ENCODE peak calls at places on chromosomes 16 and 17, in ten cellular contexts. One of them, this sample, is unnamed.

GRCh38 chr17:58339775-58340622 is 11.4 kb upstream of the TSPOAP1 start:
- DNase-seq in stimulated activated CD8-positive, alpha-beta memory T cell treated with anti-CD3 and anti-CD28 coated beads, Interleukin-15, amount 100 ng/mL, for 24 hours: no peak
- DNase-seq in activated CD8-positive, alpha-beta T cell treated with anti-CD3 and anti-CD28 coated beads, Interleukin-2, amount 10 ng/mL, durations not matched to agents 7 days and 5 days: peak
- DNase-seq in Caki2: no peak
- DNase-seq in IMR-90: no peak
- DNase-seq in GM23248: no peak
- DNase-seq in left cardiac atrium: no peak
- DNase-seq in stimulated activated CD4-positive, alpha-beta T cell treated with anti-CD3 and anti-CD28 coated beads, TNF-alpha, amount 100 ng/mL, for 4 hours: no peak
- DNase-seq in iris pigment epithelial cell: no peak
- DNase-seq in mucosa of descending colon: no peak
- DNase-seq in this sample: no peak

GRCh38 chr17:40284085-40284713 is 3.5 kb upstream of the CDC6 start:
- DNase-seq in left cardiac atrium: no peak
- DNase-seq in Caki2: peak
- DNase-seq in activated CD8-positive, alpha-beta T cell treated with anti-CD3 and anti-CD28 coated beads, Interleukin-2, amount 10 ng/mL, durations not matched to agents 7 days and 5 days: no peak
- DNase-seq in iris pigment epithelial cell: peak
- DNase-seq in GM23248: peak
- DNase-seq in mucosa of descending colon: no peak
- DNase-seq in stimulated activated CD8-positive, alpha-beta memory T cell treated with anti-CD3 and anti-CD28 coated beads, Interleukin-15, amount 100 ng/mL, for 24 hours: no peak
- DNase-seq in IMR-90: peak
- DNase-seq in stimulated activated CD4-positive, alpha-beta T cell treated with anti-CD3 and anti-CD28 coated beads, TNF-alpha, amount 100 ng/mL, for 4 hours: no peak
- DNase-seq in this sample: no peak

GRCh38 chr16:54939537-54940278 is 9.0 kb downstream of the IRX5 start:
- DNase-seq in stimulated activated CD8-positive, alpha-beta memory T cell treated with anti-CD3 and anti-CD28 coated beads, Interleukin-15, amount 100 ng/mL, for 24 hours: no peak
- DNase-seq in stimulated activated CD4-positive, alpha-beta T cell treated with anti-CD3 and anti-CD28 coated beads, TNF-alpha, amount 100 ng/mL, for 4 hours: no peak
- DNase-seq in IMR-90: no peak
- DNase-seq in mucosa of descending colon: no peak
- DNase-seq in iris pigment epithelial cell: no peak
- DNase-seq in left cardiac atrium: no peak
- DNase-seq in Caki2: no peak
- DNase-seq in GM23248: peak
- DNase-seq in activated CD8-positive, alpha-beta T cell treated with anti-CD3 and anti-CD28 coated beads, Interleukin-2, amount 10 ng/mL, durations not matched to agents 7 days and 5 days: no peak
- DNase-seq in this sample: no peak

GRCh38 chr17:67015001-67015400 is 29.4 kb upstream of the CACNG1 start:
- DNase-seq in mucosa of descending colon: no peak
- DNase-seq in GM23248: no peak
- DNase-seq in left cardiac atrium: no peak
- DNase-seq in activated CD8-positive, alpha-beta T cell treated with anti-CD3 and anti-CD28 coated beads, Interleukin-2, amount 10 ng/mL, durations not matched to agents 7 days and 5 days: no peak
- DNase-seq in stimulated activated CD8-positive, alpha-beta memory T cell treated with anti-CD3 and anti-CD28 coated beads, Interleukin-15, amount 100 ng/mL, for 24 hours: no peak
- DNase-seq in IMR-90: no peak
- DNase-seq in iris pigment epithelial cell: no peak
- DNase-seq in Caki2: no peak
- DNase-seq in stimulated activated CD4-positive, alpha-beta T cell treated with anti-CD3 and anti-CD28 coated beads, TNF-alpha, amount 100 ng/mL, for 4 hours: no peak
- DNase-seq in this sample: no peak

GRCh38 chr17:17659340-17659739 is 21.9 kb upstream of the RAI1 start:
- DNase-seq in stimulated activated CD8-positive, alpha-beta memory T cell treated with anti-CD3 and anti-CD28 coated beads, Interleukin-15, amount 100 ng/mL, for 24 hours: no peak
- DNase-seq in GM23248: no peak
- DNase-seq in activated CD8-positive, alpha-beta T cell treated with anti-CD3 and anti-CD28 coated beads, Interleukin-2, amount 10 ng/mL, durations not matched to agents 7 days and 5 days: no peak
- DNase-seq in mucosa of descending colon: no peak
- DNase-seq in stimulated activated CD4-positive, alpha-beta T cell treated with anti-CD3 and anti-CD28 coated beads, TNF-alpha, amount 100 ng/mL, for 4 hours: no peak
- DNase-seq in iris pigment epithelial cell: no peak
- DNase-seq in Caki2: no peak
- DNase-seq in IMR-90: no peak
- DNase-seq in left cardiac atrium: no peak
- DNase-seq in this sample: no peak

GRCh38 chr17:40658396-40658795 is 6.6 kb downstream of the KRT222 start:
- DNase-seq in GM23248: no peak
- DNase-seq in Caki2: no peak
- DNase-seq in activated CD8-positive, alpha-beta T cell treated with anti-CD3 and anti-CD28 coated beads, Interleukin-2, amount 10 ng/mL, durations not matched to agents 7 days and 5 days: no peak
- DNase-seq in left cardiac atrium: no peak
- DNase-seq in IMR-90: no peak
- DNase-seq in iris pigment epithelial cell: no peak
- DNase-seq in stimulated activated CD4-positive, alpha-beta T cell treated with anti-CD3 and anti-CD28 coated beads, TNF-alpha, amount 100 ng/mL, for 4 hours: no peak
- DNase-seq in stimulated activated CD8-positive, alpha-beta memory T cell treated with anti-CD3 and anti-CD28 coated beads, Interleukin-15, amount 100 ng/mL, for 24 hours: no peak
- DNase-seq in mucosa of descending colon: no peak
- DNase-seq in this sample: no peak

GRCh38 chr16:57446530-57447141 is 549 bp downstream of the CIAPIN1 start:
- DNase-seq in stimulated activated CD4-positive, alpha-beta T cell treated with anti-CD3 and anti-CD28 coated beads, TNF-alpha, amount 100 ng/mL, for 4 hours: no peak
- DNase-seq in GM23248: peak
- DNase-seq in stimulated activated CD8-positive, alpha-beta memory T cell treated with anti-CD3 and anti-CD28 coated beads, Interleukin-15, amount 100 ng/mL, for 24 hours: peak
- DNase-seq in left cardiac atrium: peak
- DNase-seq in mucosa of descending colon: no peak
- DNase-seq in IMR-90: peak
- DNase-seq in Caki2: peak
- DNase-seq in activated CD8-positive, alpha-beta T cell treated with anti-CD3 and anti-CD28 coated beads, Interleukin-2, amount 10 ng/mL, durations not matched to agents 7 days and 5 days: peak
- DNase-seq in iris pigment epithelial cell: peak
- DNase-seq in this sample: peak

GRCh38 chr17:80050706-80051105 is 14.3 kb downstream of the CCDC40 start:
- DNase-seq in activated CD8-positive, alpha-beta T cell treated with anti-CD3 and anti-CD28 coated beads, Interleukin-2, amount 10 ng/mL, durations not matched to agents 7 days and 5 days: no peak
- DNase-seq in mucosa of descending colon: no peak
- DNase-seq in stimulated activated CD4-positive, alpha-beta T cell treated with anti-CD3 and anti-CD28 coated beads, TNF-alpha, amount 100 ng/mL, for 4 hours: no peak
- DNase-seq in IMR-90: no peak
- DNase-seq in iris pigment epithelial cell: no peak
- DNase-seq in Caki2: no peak
- DNase-seq in stimulated activated CD8-positive, alpha-beta memory T cell treated with anti-CD3 and anti-CD28 coated beads, Interleukin-15, amount 100 ng/mL, for 24 hours: no peak
- DNase-seq in left cardiac atrium: no peak
- DNase-seq in GM23248: no peak
- DNase-seq in this sample: no peak

GRCh38 chr17:38469875-38470274 is 41.6 kb downstream of the ARHGAP23 start:
- DNase-seq in IMR-90: peak
- DNase-seq in stimulated activated CD8-positive, alpha-beta memory T cell treated with anti-CD3 and anti-CD28 coated beads, Interleukin-15, amount 100 ng/mL, for 24 hours: no peak
- DNase-seq in Caki2: no peak
- DNase-seq in activated CD8-positive, alpha-beta T cell treated with anti-CD3 and anti-CD28 coated beads, Interleukin-2, amount 10 ng/mL, durations not matched to agents 7 days and 5 days: no peak
- DNase-seq in iris pigment epithelial cell: peak
- DNase-seq in left cardiac atrium: peak
- DNase-seq in stimulated activated CD4-positive, alpha-beta T cell treated with anti-CD3 and anti-CD28 coated beads, TNF-alpha, amount 100 ng/mL, for 4 hours: no peak
- DNase-seq in GM23248: peak
- DNase-seq in mucosa of descending colon: no peak
- DNase-seq in this sample: no peak

GRCh38 chr16:22023505-22023904 is 15.6 kb downstream of the MOSMO start:
- DNase-seq in stimulated activated CD8-positive, alpha-beta memory T cell treated with anti-CD3 and anti-CD28 coated beads, Interleukin-15, amount 100 ng/mL, for 24 hours: no peak
- DNase-seq in activated CD8-positive, alpha-beta T cell treated with anti-CD3 and anti-CD28 coated beads, Interleukin-2, amount 10 ng/mL, durations not matched to agents 7 days and 5 days: no peak
- DNase-seq in GM23248: no peak
- DNase-seq in IMR-90: no peak
- DNase-seq in left cardiac atrium: no peak
- DNase-seq in mucosa of descending colon: no peak
- DNase-seq in iris pigment epithelial cell: no peak
- DNase-seq in stimulated activated CD4-positive, alpha-beta T cell treated with anti-CD3 and anti-CD28 coated beads, TNF-alpha, amount 100 ng/mL, for 4 hours: no peak
- DNase-seq in Caki2: peak
- DNase-seq in this sample: no peak

GRCh38 chr17:66548659-66549311 is 246.4 kb downstream of the PRKCA start:
- DNase-seq in stimulated activated CD8-positive, alpha-beta memory T cell treated with anti-CD3 and anti-CD28 coated beads, Interleukin-15, amount 100 ng/mL, for 24 hours: no peak
- DNase-seq in Caki2: no peak
- DNase-seq in iris pigment epithelial cell: peak
- DNase-seq in IMR-90: no peak
- DNase-seq in mucosa of descending colon: no peak
- DNase-seq in activated CD8-positive, alpha-beta T cell treated with anti-CD3 and anti-CD28 coated beads, Interleukin-2, amount 10 ng/mL, durations not matched to agents 7 days and 5 days: no peak
- DNase-seq in GM23248: peak
- DNase-seq in stimulated activated CD4-positive, alpha-beta T cell treated with anti-CD3 and anti-CD28 coated beads, TNF-alpha, amount 100 ng/mL, for 4 hours: no peak
- DNase-seq in left cardiac atrium: no peak
- DNase-seq in this sample: no peak

GRCh38 chr17:66835476-66835875 is 559 bp downstream of the CACNG5 start:
- DNase-seq in stimulated activated CD4-positive, alpha-beta T cell treated with anti-CD3 and anti-CD28 coated beads, TNF-alpha, amount 100 ng/mL, for 4 hours: no peak
- DNase-seq in left cardiac atrium: no peak
- DNase-seq in activated CD8-positive, alpha-beta T cell treated with anti-CD3 and anti-CD28 coated beads, Interleukin-2, amount 10 ng/mL, durations not matched to agents 7 days and 5 days: no peak
- DNase-seq in IMR-90: no peak
- DNase-seq in Caki2: no peak
- DNase-seq in stimulated activated CD8-positive, alpha-beta memory T cell treated with anti-CD3 and anti-CD28 coated beads, Interleukin-15, amount 100 ng/mL, for 24 hours: no peak
- DNase-seq in mucosa of descending colon: no peak
- DNase-seq in GM23248: no peak
- DNase-seq in iris pigment epithelial cell: no peak
- DNase-seq in this sample: no peak

GRCh38 chr17:76546556-76547182 is 6.8 kb downstream of the PRCD start:
- DNase-seq in Caki2: no peak
- DNase-seq in IMR-90: peak
- DNase-seq in iris pigment epithelial cell: peak
- DNase-seq in GM23248: peak
- DNase-seq in stimulated activated CD8-positive, alpha-beta memory T cell treated with anti-CD3 and anti-CD28 coated beads, Interleukin-15, amount 100 ng/mL, for 24 hours: no peak
- DNase-seq in stimulated activated CD4-positive, alpha-beta T cell treated with anti-CD3 and anti-CD28 coated beads, TNF-alpha, amount 100 ng/mL, for 4 hours: no peak
- DNase-seq in mucosa of descending colon: no peak
- DNase-seq in left cardiac atrium: no peak
- DNase-seq in activated CD8-positive, alpha-beta T cell treated with anti-CD3 and anti-CD28 coated beads, Interleukin-2, amount 10 ng/mL, durations not matched to agents 7 days and 5 days: no peak
- DNase-seq in this sample: no peak

GRCh38 chr17:66636111-66636510 is 198.8 kb upstream of the CACNG5 start:
- DNase-seq in mucosa of descending colon: no peak
- DNase-seq in activated CD8-positive, alpha-beta T cell treated with anti-CD3 and anti-CD28 coated beads, Interleukin-2, amount 10 ng/mL, durations not matched to agents 7 days and 5 days: no peak
- DNase-seq in stimulated activated CD4-positive, alpha-beta T cell treated with anti-CD3 and anti-CD28 coated beads, TNF-alpha, amount 100 ng/mL, for 4 hours: no peak
- DNase-seq in left cardiac atrium: no peak
- DNase-seq in stimulated activated CD8-positive, alpha-beta memory T cell treated with anti-CD3 and anti-CD28 coated beads, Interleukin-15, amount 100 ng/mL, for 24 hours: no peak
- DNase-seq in GM23248: peak
- DNase-seq in Caki2: peak
- DNase-seq in IMR-90: peak
- DNase-seq in iris pigment epithelial cell: peak
- DNase-seq in this sample: no peak

GRCh38 chr16:27387724-27388123 is 14.2 kb upstream of the IL21R start:
- DNase-seq in GM23248: peak
- DNase-seq in stimulated activated CD4-positive, alpha-beta T cell treated with anti-CD3 and anti-CD28 coated beads, TNF-alpha, amount 100 ng/mL, for 4 hours: no peak
- DNase-seq in mucosa of descending colon: no peak
- DNase-seq in activated CD8-positive, alpha-beta T cell treated with anti-CD3 and anti-CD28 coated beads, Interleukin-2, amount 10 ng/mL, durations not matched to agents 7 days and 5 days: no peak
- DNase-seq in stimulated activated CD8-positive, alpha-beta memory T cell treated with anti-CD3 and anti-CD28 coated beads, Interleukin-15, amount 100 ng/mL, for 24 hours: no peak
- DNase-seq in iris pigment epithelial cell: peak
- DNase-seq in IMR-90: no peak
- DNase-seq in Caki2: no peak
- DNase-seq in left cardiac atrium: no peak
- DNase-seq in this sample: no peak

GRCh38 chr17:44247346-44248219 is 20.4 kb downstream of the SLC4A1 start:
- DNase-seq in activated CD8-positive, alpha-beta T cell treated with anti-CD3 and anti-CD28 coated beads, Interleukin-2, amount 10 ng/mL, durations not matched to agents 7 days and 5 days: no peak
- DNase-seq in left cardiac atrium: peak
- DNase-seq in stimulated activated CD8-positive, alpha-beta memory T cell treated with anti-CD3 and anti-CD28 coated beads, Interleukin-15, amount 100 ng/mL, for 24 hours: no peak
- DNase-seq in Caki2: no peak
- DNase-seq in mucosa of descending colon: no peak
- DNase-seq in GM23248: no peak
- DNase-seq in iris pigment epithelial cell: no peak
- DNase-seq in IMR-90: no peak
- DNase-seq in stimulated activated CD4-positive, alpha-beta T cell treated with anti-CD3 and anti-CD28 coated beads, TNF-alpha, amount 100 ng/mL, for 4 hours: no peak
- DNase-seq in this sample: no peak

GRCh38 chr16:60945225-60945624 is 1091.0 kb downstream of the CDH8 start:
- DNase-seq in mucosa of descending colon: no peak
- DNase-seq in stimulated activated CD4-positive, alpha-beta T cell treated with anti-CD3 and anti-CD28 coated beads, TNF-alpha, amount 100 ng/mL, for 4 hours: no peak
- DNase-seq in iris pigment epithelial cell: no peak
- DNase-seq in Caki2: no peak
- DNase-seq in stimulated activated CD8-positive, alpha-beta memory T cell treated with anti-CD3 and anti-CD28 coated beads, Interleukin-15, amount 100 ng/mL, for 24 hours: no peak
- DNase-seq in GM23248: no peak
- DNase-seq in IMR-90: no peak
- DNase-seq in activated CD8-positive, alpha-beta T cell treated with anti-CD3 and anti-CD28 coated beads, Interleukin-2, amount 10 ng/mL, durations not matched to agents 7 days and 5 days: no peak
- DNase-seq in left cardiac atrium: no peak
- DNase-seq in this sample: no peak

GRCh38 chr17:7045492-7046126 is 1.7 kb upstream of the SLC16A11 start:
- DNase-seq in iris pigment epithelial cell: peak
- DNase-seq in Caki2: peak
- DNase-seq in left cardiac atrium: no peak
- DNase-seq in activated CD8-positive, alpha-beta T cell treated with anti-CD3 and anti-CD28 coated beads, Interleukin-2, amount 10 ng/mL, durations not matched to agents 7 days and 5 days: peak
- DNase-seq in stimulated activated CD8-positive, alpha-beta memory T cell treated with anti-CD3 and anti-CD28 coated beads, Interleukin-15, amount 100 ng/mL, for 24 hours: no peak
- DNase-seq in mucosa of descending colon: no peak
- DNase-seq in GM23248: peak
- DNase-seq in stimulated activated CD4-positive, alpha-beta T cell treated with anti-CD3 and anti-CD28 coated beads, TNF-alpha, amount 100 ng/mL, for 4 hours: no peak
- DNase-seq in IMR-90: peak
- DNase-seq in this sample: no peak

GRCh38 chr17:1555618-1556471 is 6.7 kb downstream of the PITPNA start:
- DNase-seq in stimulated activated CD4-positive, alpha-beta T cell treated with anti-CD3 and anti-CD28 coated beads, TNF-alpha, amount 100 ng/mL, for 4 hours: no peak
- DNase-seq in stimulated activated CD8-positive, alpha-beta memory T cell treated with anti-CD3 and anti-CD28 coated beads, Interleukin-15, amount 100 ng/mL, for 24 hours: no peak
- DNase-seq in activated CD8-positive, alpha-beta T cell treated with anti-CD3 and anti-CD28 coated beads, Interleukin-2, amount 10 ng/mL, durations not matched to agents 7 days and 5 days: no peak
- DNase-seq in GM23248: no peak
- DNase-seq in IMR-90: no peak
- DNase-seq in iris pigment epithelial cell: no peak
- DNase-seq in mucosa of descending colon: peak
- DNase-seq in left cardiac atrium: peak
- DNase-seq in Caki2: no peak
- DNase-seq in this sample: no peak

GRCh38 chr17:9037741-9038140 is 16.4 kb downstream of the NTN1 start:
- DNase-seq in mucosa of descending colon: no peak
- DNase-seq in IMR-90: no peak
- DNase-seq in stimulated activated CD4-positive, alpha-beta T cell treated with anti-CD3 and anti-CD28 coated beads, TNF-alpha, amount 100 ng/mL, for 4 hours: no peak
- DNase-seq in iris pigment epithelial cell: no peak
- DNase-seq in GM23248: no peak
- DNase-seq in Caki2: no peak
- DNase-seq in stimulated activated CD8-positive, alpha-beta memory T cell treated with anti-CD3 and anti-CD28 coated beads, Interleukin-15, amount 100 ng/mL, for 24 hours: no peak
- DNase-seq in left cardiac atrium: no peak
- DNase-seq in activated CD8-positive, alpha-beta T cell treated with anti-CD3 and anti-CD28 coated beads, Interleukin-2, amount 10 ng/mL, durations not matched to agents 7 days and 5 days: no peak
- DNase-seq in this sample: no peak

GRCh38 chr17:29572691-29573557 is 4.4 kb downstream of the TP53I13 start:
- DNase-seq in stimulated activated CD4-positive, alpha-beta T cell treated with anti-CD3 and anti-CD28 coated beads, TNF-alpha, amount 100 ng/mL, for 4 hours: peak
- DNase-seq in mucosa of descending colon: peak
- DNase-seq in activated CD8-positive, alpha-beta T cell treated with anti-CD3 and anti-CD28 coated beads, Interleukin-2, amount 10 ng/mL, durations not matched to agents 7 days and 5 days: peak
- DNase-seq in stimulated activated CD8-positive, alpha-beta memory T cell treated with anti-CD3 and anti-CD28 coated beads, Interleukin-15, amount 100 ng/mL, for 24 hours: no peak
- DNase-seq in GM23248: peak
- DNase-seq in left cardiac atrium: peak
- DNase-seq in iris pigment epithelial cell: peak
- DNase-seq in Caki2: no peak
- DNase-seq in IMR-90: peak
- DNase-seq in this sample: peak

GRCh38 chr16:1567988-1568387 is 34.5 kb downstream of the TMEM204 start:
- DNase-seq in IMR-90: no peak
- DNase-seq in left cardiac atrium: no peak
- DNase-seq in GM23248: no peak
- DNase-seq in Caki2: no peak
- DNase-seq in mucosa of descending colon: no peak
- DNase-seq in stimulated activated CD4-positive, alpha-beta T cell treated with anti-CD3 and anti-CD28 coated beads, TNF-alpha, amount 100 ng/mL, for 4 hours: no peak
- DNase-seq in activated CD8-positive, alpha-beta T cell treated with anti-CD3 and anti-CD28 coated beads, Interleukin-2, amount 10 ng/mL, durations not matched to agents 7 days and 5 days: no peak
- DNase-seq in stimulated activated CD8-positive, alpha-beta memory T cell treated with anti-CD3 and anti-CD28 coated beads, Interleukin-15, amount 100 ng/mL, for 24 hours: no peak
- DNase-seq in iris pigment epithelial cell: no peak
- DNase-seq in this sample: no peak

GRCh38 chr17:75406222-75406615 is 741 bp upstream of the GRB2 start:
- DNase-seq in stimulated activated CD8-positive, alpha-beta memory T cell treated with anti-CD3 and anti-CD28 coated beads, Interleukin-15, amount 100 ng/mL, for 24 hours: no peak
- DNase-seq in IMR-90: no peak
- DNase-seq in GM23248: peak
- DNase-seq in stimulated activated CD4-positive, alpha-beta T cell treated with anti-CD3 and anti-CD28 coated beads, TNF-alpha, amount 100 ng/mL, for 4 hours: no peak
- DNase-seq in activated CD8-positive, alpha-beta T cell treated with anti-CD3 and anti-CD28 coated beads, Interleukin-2, amount 10 ng/mL, durations not matched to agents 7 days and 5 days: peak
- DNase-seq in Caki2: no peak
- DNase-seq in left cardiac atrium: no peak
- DNase-seq in iris pigment epithelial cell: no peak
- DNase-seq in mucosa of descending colon: no peak
- DNase-seq in this sample: no peak

GRCh38 chr17:76036497-76037380 is 9.6 kb upstream of the EVPL start:
- DNase-seq in mucosa of descending colon: no peak
- DNase-seq in iris pigment epithelial cell: no peak
- DNase-seq in left cardiac atrium: no peak
- DNase-seq in Caki2: no peak
- DNase-seq in stimulated activated CD8-positive, alpha-beta memory T cell treated with anti-CD3 and anti-CD28 coated beads, Interleukin-15, amount 100 ng/mL, for 24 hours: no peak
- DNase-seq in activated CD8-positive, alpha-beta T cell treated with anti-CD3 and anti-CD28 coated beads, Interleukin-2, amount 10 ng/mL, durations not matched to agents 7 days and 5 days: no peak
- DNase-seq in IMR-90: peak
- DNase-seq in GM23248: no peak
- DNase-seq in stimulated activated CD4-positive, alpha-beta T cell treated with anti-CD3 and anti-CD28 coated beads, TNF-alpha, amount 100 ng/mL, for 4 hours: no peak
- DNase-seq in this sample: no peak

GRCh38 chr17:45896803-45897693 is 2.7 kb downstream of the MAPT start:
- DNase-seq in stimulated activated CD8-positive, alpha-beta memory T cell treated with anti-CD3 and anti-CD28 coated beads, Interleukin-15, amount 100 ng/mL, for 24 hours: no peak
- DNase-seq in activated CD8-positive, alpha-beta T cell treated with anti-CD3 and anti-CD28 coated beads, Interleukin-2, amount 10 ng/mL, durations not matched to agents 7 days and 5 days: no peak
- DNase-seq in iris pigment epithelial cell: no peak
- DNase-seq in IMR-90: no peak
- DNase-seq in GM23248: no peak
- DNase-seq in stimulated activated CD4-positive, alpha-beta T cell treated with anti-CD3 and anti-CD28 coated beads, TNF-alpha, amount 100 ng/mL, for 4 hours: no peak
- DNase-seq in left cardiac atrium: no peak
- DNase-seq in mucosa of descending colon: no peak
- DNase-seq in Caki2: no peak
- DNase-seq in this sample: no peak

GRCh38 chr16:56871172-56871593 is 6.2 kb downstream of the SLC12A3 start:
- DNase-seq in IMR-90: peak
- DNase-seq in mucosa of descending colon: peak
- DNase-seq in stimulated activated CD4-positive, alpha-beta T cell treated with anti-CD3 and anti-CD28 coated beads, TNF-alpha, amount 100 ng/mL, for 4 hours: no peak
- DNase-seq in left cardiac atrium: no peak
- DNase-seq in GM23248: peak
- DNase-seq in activated CD8-positive, alpha-beta T cell treated with anti-CD3 and anti-CD28 coated beads, Interleukin-2, amount 10 ng/mL, durations not matched to agents 7 days and 5 days: no peak
- DNase-seq in iris pigment epithelial cell: peak
- DNase-seq in Caki2: peak
- DNase-seq in stimulated activated CD8-positive, alpha-beta memory T cell treated with anti-CD3 and anti-CD28 coated beads, Interleukin-15, amount 100 ng/mL, for 24 hours: no peak
- DNase-seq in this sample: no peak

GRCh38 chr17:79036609-79037008 is 12.6 kb downstream of the C1QTNF1 start:
- DNase-seq in left cardiac atrium: no peak
- DNase-seq in stimulated activated CD4-positive, alpha-beta T cell treated with anti-CD3 and anti-CD28 coated beads, TNF-alpha, amount 100 ng/mL, for 4 hours: no peak
- DNase-seq in Caki2: peak
- DNase-seq in IMR-90: peak
- DNase-seq in mucosa of descending colon: no peak
- DNase-seq in iris pigment epithelial cell: peak
- DNase-seq in GM23248: peak
- DNase-seq in activated CD8-positive, alpha-beta T cell treated with anti-CD3 and anti-CD28 coated beads, Interleukin-2, amount 10 ng/mL, durations not matched to agents 7 days and 5 days: no peak
- DNase-seq in stimulated activated CD8-positive, alpha-beta memory T cell treated with anti-CD3 and anti-CD28 coated beads, Interleukin-15, amount 100 ng/mL, for 24 hours: no peak
- DNase-seq in this sample: no peak